ENCODE peak calls at places on chromosomes 5 and 9, in eight cellular contexts. S, Z, V, D, P, E, Y and X are unnamed samples.

GRCh38 chr9:24333629-24334028 is 212.1 kb downstream of the IZUMO3 start:
- DNase-seq in S (no peak), Z (no peak), V (no peak), D (no peak), P (no peak), E (no peak), Y (peak; percentile 10), X (no peak)

GRCh38 chr5:6820851-6821479 is 107.7 kb downstream of the TENT4A start:
- DNase-seq in S (no peak), Z (no peak), V (peak; percentile 37), D (no peak), P (no peak), E (no peak), Y (peak; percentile 75), X (no peak)

GRCh38 chr5:159992566-159992965 is 16.4 kb upstream of the TTC1 start:
- DNase-seq in S (no peak), Z (no peak), V (peak; percentile 13), D (no peak), P (no peak), E (no peak), Y (no peak), X (no peak)

GRCh38 chr5:157294692-157295091 is 28.8 kb downstream of the CYFIP2 start:
- DNase-seq in S (no peak), Z (no peak), V (no peak), D (no peak), P (no peak), E (no peak), Y (no peak), X (no peak)

GRCh38 chr5:488744-489688 is 35.2 kb downstream of the SLC9A3 start:
- DNase-seq in S (no peak), Z (no peak), V (no peak), D (no peak), P (no peak), E (no peak), Y (no peak), X (no peak)

GRCh38 chr9:127780126-127780885 is 1.8 kb upstream of the SH2D3C start:
- DNase-seq in S (no peak), Z (no peak), V (no peak), D (no peak), P (no peak), E (no peak), Y (peak; percentile 41), X (no peak)

GRCh38 chr5:82019342-82020138 is 47.7 kb downstream of the ATG10 start:
- DNase-seq in S (no peak), Z (no peak), V (no peak), D (no peak), P (no peak), E (no peak), Y (peak; percentile 8), X (no peak)

GRCh38 chr9:99827244-99827643 is 5.6 kb downstream of the NR4A3 start:
- DNase-seq in S (no peak), Z (no peak), V (no peak), D (no peak), P (no peak), E (no peak), Y (no peak), X (no peak)

GRCh38 chr9:109771084-109771483 is 8.9 kb upstream of the PALM2AKAP2 start:
- DNase-seq in S (no peak), Z (no peak), V (peak; percentile 51), D (peak; percentile 98), P (no peak), E (no peak), Y (peak; percentile 65), X (no peak)

GRCh38 chr5:160423025-160423554 is 1.4 kb downstream of the PTTG1 start:
- DNase-seq in S (no peak), Z (no peak), V (peak; percentile 25), D (no peak), P (no peak), E (no peak), Y (no peak), X (no peak)

GRCh38 chr5:157820593-157821252 is 38.2 kb downstream of the CLINT1 start:
- DNase-seq in S (no peak), Z (no peak), V (peak; percentile 79), D (peak; percentile 54), P (no peak), E (no peak), Y (peak; percentile 74), X (no peak)

GRCh38 chr5:77316871-77317661 is 106.6 kb downstream of the PDE8B start:
- DNase-seq in S (no peak), Z (no peak), V (peak; percentile 50), D (no peak), P (no peak), E (no peak), Y (no peak), X (no peak)

GRCh38 chr5:137791387-137791786 is 37.2 kb upstream of the HNRNPA0 start:
- DNase-seq in S (no peak), Z (no peak), V (no peak), D (no peak), P (no peak), E (no peak), Y (no peak), X (no peak)

GRCh38 chr5:96968614-96969013 is 32.7 kb downstream of the LNPEP start:
- DNase-seq in S (no peak), Z (no peak), V (no peak), D (no peak), P (no peak), E (no peak), Y (no peak), X (no peak)

GRCh38 chr5:126093718-126094117 is 329.5 kb upstream of the GRAMD2B start:
- DNase-seq in S (no peak), Z (no peak), V (no peak), D (no peak), P (no peak), E (no peak), Y (no peak), X (no peak)

GRCh38 chr5:2175842-2176404 is 293.2 kb upstream of the IRX4 start:
- DNase-seq in S (no peak), Z (no peak), V (no peak), D (no peak), P (no peak), E (peak; percentile 48), Y (no peak), X (no peak)

GRCh38 chr9:86342269-86342668 is 11.9 kb downstream of the TUT7 start:
- DNase-seq in S (no peak), Z (no peak), V (no peak), D (no peak), P (no peak), E (no peak), Y (no peak), X (no peak)
- H3K36me3 ChIP-seq in S (peaks cover 5% of the 10 kb centered on the region), Z (peaks cover 6% of the 10 kb centered on the region), V (peaks cover 86% of the 10 kb centered on the region), D (peaks cover 10% of the 10 kb centered on the region), P (peaks cover 95% of the 10 kb centered on the region), E (peaks cover 88% of the 10 kb centered on the region), Y (peaks cover 9% of the 10 kb centered on the region), X (peaks cover 28% of the 10 kb centered on the region)

DNA sequence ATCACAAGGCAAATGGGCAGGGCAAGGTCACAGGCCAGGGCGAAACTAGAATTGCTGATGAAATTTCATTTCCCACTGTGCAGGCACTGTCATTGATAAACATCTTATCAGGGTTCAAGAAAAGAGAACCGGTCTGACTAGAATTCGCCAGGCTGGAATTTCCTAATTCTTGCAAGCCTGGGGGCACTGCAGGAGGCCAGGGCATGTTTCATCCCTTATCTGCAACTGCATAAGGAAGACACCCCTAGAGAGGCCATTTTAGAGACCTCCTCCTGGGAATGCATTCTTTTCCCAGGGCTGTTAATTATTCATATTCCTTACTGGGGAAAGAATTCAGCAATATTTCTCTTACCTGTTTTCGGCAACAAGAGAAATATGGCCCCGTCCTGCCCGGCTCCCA is 266.2 kb upstream of the CYLC2 start:
- DNase-seq in S (no peak), Z (no peak), V (no peak), D (no peak), P (no peak), E (no peak), Y (no peak), X (no peak)
- H3K36me3 ChIP-seq in S (no peaks in the 10 kb centered on the region), Z (no peaks in the 10 kb centered on the region), V (no peaks in the 10 kb centered on the region), D (no peaks in the 10 kb centered on the region), P (no peaks in the 10 kb centered on the region), E (no peaks in the 10 kb centered on the region), Y (no peaks in the 10 kb centered on the region), X (no peaks in the 10 kb centered on the region)

GRCh38 chr9:33931326-33931725 is 114.4 kb downstream of the UBE2R2 start:
- DNase-seq in S (no peak), Z (no peak), V (no peak), D (no peak), P (no peak), E (no peak), Y (no peak), X (no peak)

GRCh38 chr9:33927694-33928093 is 110.7 kb downstream of the UBE2R2 start:
- DNase-seq in S (no peak), Z (no peak), V (no peak), D (no peak), P (no peak), E (no peak), Y (no peak), X (no peak)

GRCh38 chr9:33926746-33927485 is 110.0 kb downstream of the UBE2R2 start:
- DNase-seq in S (no peak), Z (no peak), V (no peak), D (no peak), P (no peak), E (no peak), Y (no peak), X (no peak)

GRCh38 chr9:33934188-33934878 is 114.4 kb downstream of the UBAP2 start:
- DNase-seq in S (no peak), Z (no peak), V (no peak), D (no peak), P (no peak), E (no peak), Y (no peak), X (no peak)

DNA sequence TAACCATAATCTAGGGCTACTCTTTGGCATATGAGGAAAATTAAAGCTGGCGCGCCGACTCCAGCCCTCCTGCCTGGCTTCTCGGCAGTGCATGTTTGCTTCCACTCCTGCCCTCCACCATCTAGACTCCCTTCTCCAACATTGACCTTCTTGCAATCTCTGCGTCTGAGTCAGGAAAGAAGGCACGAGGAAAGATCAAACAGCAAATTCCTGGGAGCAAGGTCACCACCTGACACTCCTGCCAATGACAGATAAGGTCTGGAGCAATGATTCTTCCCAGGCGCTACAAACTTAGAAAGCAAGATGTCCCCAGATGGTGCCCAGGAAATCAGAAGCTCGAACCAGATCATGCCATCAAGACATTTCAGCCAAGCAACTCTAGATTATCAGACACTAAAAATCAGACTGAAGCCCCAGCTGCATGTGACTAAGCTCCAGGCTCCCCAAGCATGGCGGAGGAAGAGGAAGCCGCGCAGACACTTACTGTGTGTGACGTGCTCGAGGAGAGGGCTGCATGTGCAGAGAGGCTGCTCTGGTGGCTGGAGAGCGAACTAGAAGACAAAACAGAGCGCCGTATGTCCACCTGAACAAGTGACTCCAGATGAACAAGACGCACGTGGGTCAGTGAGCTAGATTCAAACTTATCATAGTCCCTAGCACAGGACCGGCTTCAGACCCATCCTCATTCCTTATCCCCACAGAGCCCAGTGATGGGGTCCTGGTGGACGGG is 115.3 kb downstream of the UBE2R2 start:
- DNase-seq in S (no peak), Z (no peak), V (no peak), D (no peak), P (no peak), E (no peak), Y (no peak), X (no peak)
- H3K36me3 ChIP-seq in S (peaks cover 52% of the 10 kb centered on the region), Z (no peaks in the 10 kb centered on the region), V (peaks cover 29% of the 10 kb centered on the region), D (peaks cover 26% of the 10 kb centered on the region), P (peaks cover 85% of the 10 kb centered on the region), E (peaks cover 70% of the 10 kb centered on the region), Y (no peaks in the 10 kb centered on the region), X (peaks cover 36% of the 10 kb centered on the region)

DNA sequence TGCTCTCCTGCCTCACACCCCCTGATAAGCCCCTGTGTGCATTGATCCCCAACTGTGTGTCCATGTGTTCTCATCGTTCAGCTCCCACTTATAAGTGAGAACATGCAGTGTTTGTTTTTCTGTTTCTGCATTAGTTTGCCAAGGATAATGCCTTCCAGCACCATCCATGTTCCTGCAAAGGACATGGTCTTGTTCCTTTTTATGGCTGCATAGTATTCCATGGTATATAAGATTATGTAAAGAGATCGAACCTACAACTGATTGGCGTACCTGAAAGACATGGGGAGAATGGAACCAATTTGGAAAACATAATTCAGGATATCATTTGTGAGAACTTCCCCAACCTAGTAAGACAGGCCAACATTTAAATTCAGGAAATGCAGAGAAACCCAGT is 32.4 kb downstream of the ANKRD33B start:
- DNase-seq in S (no peak), Z (no peak), V (no peak), D (no peak), P (no peak), E (no peak), Y (no peak), X (no peak)
- H3K36me3 ChIP-seq in S (no peaks in the 10 kb centered on the region), Z (no peaks in the 10 kb centered on the region), V (no peaks in the 10 kb centered on the region), D (no peaks in the 10 kb centered on the region), P (no peaks in the 10 kb centered on the region), E (no peaks in the 10 kb centered on the region), Y (no peaks in the 10 kb centered on the region), X (no peaks in the 10 kb centered on the region)